ENCODE peak calls at places on chromosomes 5 and 9, in eight cellular contexts. One of them, this sample, is unnamed. For H3K27me3, H3K4me1 and H3K9me3, the result is how much of the 10 kb centered on the place peaks cover.

GRCh38 chr5:140341591-140341990 is 4.8 kb downstream of the HBEGF start:
- DNase-seq in cardiac muscle cell: no peak
- DNase-seq in ascending aorta: peak
- DNase-seq in SJSA1: no peak
- DNase-seq in small intestine: no peak
- DNase-seq in H9: no peak
- DNase-seq in naive thymus-derived CD4-positive, alpha-beta T cell: no peak
- DNase-seq in aorta: peak
- DNase-seq in this sample: no peak

GRCh38 chr5:14011089-14012004 is 66.9 kb upstream of the DNAH5 start:
- DNase-seq in naive thymus-derived CD4-positive, alpha-beta T cell: no peak
- DNase-seq in aorta: peak
- DNase-seq in SJSA1: peak
- DNase-seq in cardiac muscle cell: peak
- DNase-seq in H9: peak
- DNase-seq in ascending aorta: peak
- DNase-seq in small intestine: peak
- DNase-seq in this sample: peak

GRCh38 chr9:69785757-69786156 is 25.9 kb upstream of the PTAR1 start:
- DNase-seq in SJSA1: peak
- DNase-seq in aorta: no peak
- DNase-seq in cardiac muscle cell: peak
- DNase-seq in H9: no peak
- DNase-seq in small intestine: no peak
- DNase-seq in ascending aorta: no peak
- DNase-seq in naive thymus-derived CD4-positive, alpha-beta T cell: no peak
- DNase-seq in this sample: no peak

GRCh38 chr5:117246386-117246785 is 671.8 kb upstream of the SEMA6A start:
- DNase-seq in ascending aorta: no peak
- DNase-seq in small intestine: no peak
- DNase-seq in H9: no peak
- DNase-seq in cardiac muscle cell: no peak
- DNase-seq in naive thymus-derived CD4-positive, alpha-beta T cell: no peak
- DNase-seq in aorta: no peak
- DNase-seq in SJSA1: no peak
- DNase-seq in this sample: no peak

GRCh38 chr9:119986205-119986604 is 593.8 kb downstream of the CDK5RAP2 start:
- DNase-seq in H9: no peak
- DNase-seq in naive thymus-derived CD4-positive, alpha-beta T cell: no peak
- DNase-seq in SJSA1: no peak
- DNase-seq in cardiac muscle cell: no peak
- DNase-seq in ascending aorta: no peak
- DNase-seq in aorta: no peak
- DNase-seq in small intestine: peak
- DNase-seq in this sample: no peak

GRCh38 chr5:133489632-133490031 is 122.7 kb downstream of the FSTL4 start:
- DNase-seq in aorta: no peak
- DNase-seq in SJSA1: no peak
- DNase-seq in naive thymus-derived CD4-positive, alpha-beta T cell: no peak
- DNase-seq in small intestine: peak
- DNase-seq in cardiac muscle cell: no peak
- DNase-seq in ascending aorta: no peak
- DNase-seq in H9: no peak
- DNase-seq in this sample: no peak

GRCh38 chr5:75242067-75242466 is 5.4 kb upstream of the ANKRD31 start:
- DNase-seq in small intestine: no peak
- DNase-seq in H9: no peak
- DNase-seq in cardiac muscle cell: no peak
- DNase-seq in naive thymus-derived CD4-positive, alpha-beta T cell: no peak
- DNase-seq in ascending aorta: no peak
- DNase-seq in aorta: no peak
- DNase-seq in SJSA1: no peak
- DNase-seq in this sample: no peak

GRCh38 chr9:91809581-91810285 is 140.3 kb downstream of the ROR2 start:
- DNase-seq in H9: no peak
- DNase-seq in aorta: peak
- DNase-seq in naive thymus-derived CD4-positive, alpha-beta T cell: no peak
- DNase-seq in ascending aorta: no peak
- DNase-seq in SJSA1: no peak
- DNase-seq in cardiac muscle cell: peak
- DNase-seq in small intestine: no peak
- DNase-seq in this sample: no peak

GRCh38 chr5:55569513-55569865 is 34.7 kb upstream of the PLPP1 start:
- DNase-seq in aorta: no peak
- DNase-seq in ascending aorta: no peak
- DNase-seq in SJSA1: no peak
- DNase-seq in small intestine: no peak
- DNase-seq in naive thymus-derived CD4-positive, alpha-beta T cell: no peak
- DNase-seq in cardiac muscle cell: no peak
- DNase-seq in H9: no peak
- DNase-seq in this sample: no peak

DNA sequence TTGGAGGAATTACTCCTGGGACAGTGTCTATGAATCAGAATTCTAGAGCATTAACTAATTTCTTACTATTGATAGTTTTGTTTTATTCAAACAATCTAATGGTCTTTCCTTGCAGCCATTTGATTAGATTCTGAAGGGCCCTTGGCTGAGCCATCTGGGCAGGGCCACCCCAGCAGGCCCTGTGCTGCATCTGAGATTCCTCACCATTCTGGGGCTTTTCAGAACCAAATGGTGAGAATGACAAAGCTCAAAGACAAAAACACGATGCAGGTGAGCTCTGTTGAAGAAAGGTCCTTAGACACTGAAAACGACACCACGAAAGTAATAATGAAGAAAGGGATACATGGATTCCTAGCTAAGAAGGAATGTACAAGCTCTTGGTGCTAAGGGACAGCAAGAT is 321.0 kb upstream of the IRX4 start:
- DNase-seq in aorta: no peak
- DNase-seq in cardiac muscle cell: no peak
- DNase-seq in naive thymus-derived CD4-positive, alpha-beta T cell: no peak
- DNase-seq in ascending aorta: no peak
- DNase-seq in small intestine: no peak
- DNase-seq in SJSA1: no peak
- DNase-seq in H9: no peak
- DNase-seq in this sample: no peak
- H3K27me3 ChIP-seq in aorta: under half
- H3K27me3 ChIP-seq in cardiac muscle cell: under half
- H3K27me3 ChIP-seq in naive thymus-derived CD4-positive, alpha-beta T cell: under half
- H3K27me3 ChIP-seq in ascending aorta: under half
- H3K27me3 ChIP-seq in small intestine: under half
- H3K27me3 ChIP-seq in SJSA1: under half
- H3K27me3 ChIP-seq in H9: under half
- H3K27me3 ChIP-seq in this sample: under half

DNA sequence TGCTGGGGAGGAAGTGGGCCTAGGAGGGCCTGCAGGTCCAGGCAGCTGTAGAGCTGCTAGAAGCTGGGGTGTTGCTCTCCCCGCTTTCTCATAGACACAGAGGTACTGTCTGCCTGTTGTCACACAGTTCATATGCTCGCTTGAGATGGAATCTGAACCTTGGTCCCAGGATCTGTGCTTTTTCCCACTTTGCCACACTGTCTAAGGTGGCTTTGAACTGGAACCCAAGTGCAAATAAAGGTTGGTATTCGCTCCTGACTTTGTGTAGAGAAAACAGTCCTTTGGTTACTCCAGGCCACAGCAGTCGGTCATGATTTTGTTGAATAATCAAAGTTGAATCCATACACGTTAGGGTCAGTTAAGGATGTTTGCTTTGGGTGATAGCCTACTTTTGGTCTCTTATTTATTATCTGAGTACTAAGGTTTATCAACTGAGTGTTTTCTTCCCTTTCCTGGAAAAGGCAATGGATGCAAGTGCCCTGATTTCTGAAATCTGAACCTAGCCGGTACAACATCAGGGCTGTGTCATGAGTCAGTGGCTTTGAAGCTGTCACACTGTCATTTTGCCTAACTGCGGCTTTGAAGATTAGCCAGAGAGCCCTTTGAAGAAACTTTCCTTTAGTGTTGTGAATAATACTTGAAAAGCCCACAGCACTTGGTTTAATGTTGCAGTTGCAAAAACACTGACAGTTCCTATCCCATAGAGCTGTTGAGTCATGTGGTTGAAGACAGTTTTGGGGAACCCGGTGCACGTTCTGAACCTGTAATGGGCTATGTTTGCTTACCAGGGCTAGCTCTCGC is 41.3 kb downstream of the HABP4 start:
- DNase-seq in SJSA1: no peak
- DNase-seq in naive thymus-derived CD4-positive, alpha-beta T cell: peak
- DNase-seq in cardiac muscle cell: peak
- DNase-seq in small intestine: no peak
- DNase-seq in H9: no peak
- DNase-seq in ascending aorta: no peak
- DNase-seq in aorta: no peak
- DNase-seq in this sample: no peak
- H3K4me1 ChIP-seq in SJSA1: under half
- H3K4me1 ChIP-seq in naive thymus-derived CD4-positive, alpha-beta T cell: under half
- H3K4me1 ChIP-seq in cardiac muscle cell: under half
- H3K4me1 ChIP-seq in small intestine: under half
- H3K4me1 ChIP-seq in H9: under half
- H3K4me1 ChIP-seq in ascending aorta: under half
- H3K4me1 ChIP-seq in aorta: under half
- H3K4me1 ChIP-seq in this sample: under half

GRCh38 chr5:141374627-141375026 is 936 bp downstream of the PCDHGA6 start:
- DNase-seq in aorta: no peak
- DNase-seq in ascending aorta: no peak
- DNase-seq in cardiac muscle cell: no peak
- DNase-seq in H9: no peak
- DNase-seq in SJSA1: no peak
- DNase-seq in small intestine: no peak
- DNase-seq in naive thymus-derived CD4-positive, alpha-beta T cell: no peak
- DNase-seq in this sample: no peak

GRCh38 chr5:141369994-141370848 is at the start of gene PCDHGB3:
- DNase-seq in ascending aorta: no peak
- DNase-seq in SJSA1: no peak
- DNase-seq in naive thymus-derived CD4-positive, alpha-beta T cell: no peak
- DNase-seq in small intestine: no peak
- DNase-seq in cardiac muscle cell: peak
- DNase-seq in H9: peak
- DNase-seq in aorta: no peak
- DNase-seq in this sample: no peak

GRCh38 chr5:141371572-141372475 is 1.8 kb downstream of the PCDHGB3 start:
- DNase-seq in SJSA1: no peak
- DNase-seq in ascending aorta: no peak
- DNase-seq in small intestine: no peak
- DNase-seq in naive thymus-derived CD4-positive, alpha-beta T cell: no peak
- DNase-seq in H9: no peak
- DNase-seq in cardiac muscle cell: no peak
- DNase-seq in aorta: no peak
- DNase-seq in this sample: no peak

DNA sequence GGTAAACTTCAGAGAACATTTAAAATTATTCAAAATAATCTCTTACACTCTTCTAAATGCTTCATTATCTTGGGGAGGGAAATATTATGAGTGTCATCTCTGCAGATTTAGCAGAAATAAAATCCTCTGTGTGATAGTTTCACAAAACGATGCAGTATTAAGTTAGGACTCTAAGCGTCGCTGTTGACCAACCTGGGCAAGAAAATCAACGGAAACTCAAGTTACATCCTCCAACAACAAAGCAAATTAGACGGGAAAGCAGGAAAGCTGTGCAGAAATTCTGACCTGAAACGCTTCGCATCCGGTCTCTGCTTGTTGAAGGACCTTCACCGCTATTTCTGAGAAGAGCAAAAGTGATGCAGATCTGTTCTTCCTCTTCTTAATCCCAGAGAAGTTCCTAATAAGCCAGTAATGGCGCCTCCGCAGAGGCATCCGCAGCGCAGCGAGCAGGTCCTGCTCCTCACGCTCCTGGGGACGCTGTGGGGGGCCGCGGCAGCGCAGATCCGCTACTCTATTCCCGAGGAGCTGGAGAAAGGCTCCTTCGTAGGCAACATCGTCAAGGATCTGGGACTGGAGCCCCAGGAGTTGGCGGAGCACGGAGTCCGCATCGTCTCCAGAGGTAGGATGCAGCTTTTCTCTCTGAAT is at the start of gene PCDHGA6:
- DNase-seq in aorta: peak
- DNase-seq in ascending aorta: no peak
- DNase-seq in naive thymus-derived CD4-positive, alpha-beta T cell: no peak
- DNase-seq in cardiac muscle cell: peak
- DNase-seq in SJSA1: no peak
- DNase-seq in small intestine: no peak
- DNase-seq in H9: no peak
- DNase-seq in this sample: no peak
- H3K9me3 ChIP-seq in aorta: under half
- H3K9me3 ChIP-seq in ascending aorta: half or more
- H3K9me3 ChIP-seq in naive thymus-derived CD4-positive, alpha-beta T cell: under half
- H3K9me3 ChIP-seq in cardiac muscle cell: under half
- H3K9me3 ChIP-seq in SJSA1: under half
- H3K9me3 ChIP-seq in small intestine: under half
- H3K9me3 ChIP-seq in H9: under half
- H3K9me3 ChIP-seq in this sample: under half

GRCh38 chr5:107814183-107814582 is 143.4 kb upstream of the EFNA5 start:
- DNase-seq in aorta: no peak
- DNase-seq in cardiac muscle cell: no peak
- DNase-seq in SJSA1: no peak
- DNase-seq in small intestine: no peak
- DNase-seq in ascending aorta: no peak
- DNase-seq in naive thymus-derived CD4-positive, alpha-beta T cell: no peak
- DNase-seq in H9: no peak
- DNase-seq in this sample: no peak

GRCh38 chr5:107813559-107813958 is 142.8 kb upstream of the EFNA5 start:
- DNase-seq in aorta: no peak
- DNase-seq in ascending aorta: no peak
- DNase-seq in small intestine: no peak
- DNase-seq in naive thymus-derived CD4-positive, alpha-beta T cell: no peak
- DNase-seq in SJSA1: no peak
- DNase-seq in H9: no peak
- DNase-seq in cardiac muscle cell: no peak
- DNase-seq in this sample: no peak

GRCh38 chr5:107815109-107815508 is 144.4 kb upstream of the EFNA5 start:
- DNase-seq in small intestine: no peak
- DNase-seq in SJSA1: no peak
- DNase-seq in H9: no peak
- DNase-seq in naive thymus-derived CD4-positive, alpha-beta T cell: no peak
- DNase-seq in aorta: no peak
- DNase-seq in cardiac muscle cell: no peak
- DNase-seq in ascending aorta: no peak
- DNase-seq in this sample: no peak

GRCh38 chr5:107809201-107810034 is 138.7 kb upstream of the EFNA5 start:
- DNase-seq in naive thymus-derived CD4-positive, alpha-beta T cell: no peak
- DNase-seq in small intestine: no peak
- DNase-seq in cardiac muscle cell: no peak
- DNase-seq in ascending aorta: no peak
- DNase-seq in SJSA1: peak
- DNase-seq in aorta: no peak
- DNase-seq in H9: no peak
- DNase-seq in this sample: no peak

GRCh38 chr5:107812570-107813141 is 141.9 kb upstream of the EFNA5 start:
- DNase-seq in cardiac muscle cell: peak
- DNase-seq in naive thymus-derived CD4-positive, alpha-beta T cell: no peak
- DNase-seq in ascending aorta: no peak
- DNase-seq in H9: no peak
- DNase-seq in SJSA1: peak
- DNase-seq in small intestine: no peak
- DNase-seq in aorta: no peak
- DNase-seq in this sample: no peak
- H3K27me3 ChIP-seq in cardiac muscle cell: half or more
- H3K27me3 ChIP-seq in naive thymus-derived CD4-positive, alpha-beta T cell: under half
- H3K27me3 ChIP-seq in ascending aorta: under half
- H3K27me3 ChIP-seq in H9: under half
- H3K27me3 ChIP-seq in SJSA1: under half
- H3K27me3 ChIP-seq in small intestine: under half
- H3K27me3 ChIP-seq in aorta: under half
- H3K27me3 ChIP-seq in this sample: under half

GRCh38 chr5:172686539-172687390 is 45.7 kb downstream of the NEURL1B start:
- DNase-seq in small intestine: no peak
- DNase-seq in aorta: peak
- DNase-seq in ascending aorta: no peak
- DNase-seq in naive thymus-derived CD4-positive, alpha-beta T cell: no peak
- DNase-seq in cardiac muscle cell: no peak
- DNase-seq in H9: no peak
- DNase-seq in SJSA1: no peak
- DNase-seq in this sample: no peak
- H3K4me1 ChIP-seq in small intestine: under half
- H3K4me1 ChIP-seq in aorta: under half
- H3K4me1 ChIP-seq in ascending aorta: under half
- H3K4me1 ChIP-seq in naive thymus-derived CD4-positive, alpha-beta T cell: under half
- H3K4me1 ChIP-seq in cardiac muscle cell: under half
- H3K4me1 ChIP-seq in H9: under half
- H3K4me1 ChIP-seq in SJSA1: under half
- H3K4me1 ChIP-seq in this sample: under half

This sample was measured in RWPE2.